ENCODE peak calls at places on chromosomes 11 and 22, in five cellular contexts. D is CD8-positive, alpha-beta T cell; Q is heart right ventricle; C is SJSA1; R is endothelial cell of umbilical vein. O is an unnamed sample. For H3K36me3, the result is how much of the 10 kb centered on the place peaks cover.

GRCh38 chr11:124746621-124747243 is 5.3 kb downstream of the VSIG2 start:
- DNase-seq in R (peak), C (peak), Q (peak), D (peak), O (peak)

GRCh38 chr22:17218341-17218740 is 894 bp downstream of the ADA2 start:
- DNase-seq in C (no peak), D (no peak), R (no peak), Q (no peak), O (no peak)

GRCh38 chr11:36431429-36432092 is 78.5 kb downstream of the TRAF6 start:
- DNase-seq in Q (no peak), D (no peak), R (peak), C (peak), O (no peak)

GRCh38 chr22:22895776-22896445 is 8.3 kb downstream of the IGLL5 start:
- DNase-seq in R (no peak), C (no peak), Q (no peak), D (no peak), O (no peak)

GRCh38 chr11:47259178-47259977 is 1.6 kb downstream of the NR1H3 start:
- DNase-seq in R (peak), D (peak), C (no peak), Q (no peak), O (peak)

GRCh38 chr11:118277312-118277711 is 13.2 kb upstream of the MPZL2 start:
- DNase-seq in Q (no peak), C (no peak), D (no peak), R (peak), O (no peak)

GRCh38 chr22:36010913-36011312 is 17.7 kb downstream of the RBFOX2 start:
- DNase-seq in R (peak), D (no peak), Q (no peak), C (peak), O (no peak)

GRCh38 chr11:112877561-112877960 is 83.7 kb upstream of the NCAM1 start:
- DNase-seq in D (no peak), R (no peak), C (no peak), Q (no peak), O (no peak)

GRCh38 chr11:37881741-37882140 is 1283.7 kb upstream of the RAG2 start:
- DNase-seq in D (no peak), Q (no peak), C (no peak), R (no peak), O (no peak)

GRCh38 chr11:59957094-59957493 is 6.7 kb upstream of the OOSP4A start:
- DNase-seq in D (no peak), Q (no peak), C (no peak), R (no peak), O (no peak)

GRCh38 chr11:63564056-63564784 is 1.0 kb upstream of the PLAAT2 start:
- DNase-seq in Q (no peak), D (no peak), R (no peak), C (no peak), O (no peak)

GRCh38 chr11:133413726-133414125 is 118.6 kb downstream of the OPCML start:
- DNase-seq in Q (no peak), D (no peak), C (no peak), R (no peak), O (no peak)

GRCh38 chr11:131253142-131253884 is 117.1 kb upstream of the NTM start:
- DNase-seq in C (no peak), D (no peak), Q (no peak), R (no peak), O (no peak)

DNA sequence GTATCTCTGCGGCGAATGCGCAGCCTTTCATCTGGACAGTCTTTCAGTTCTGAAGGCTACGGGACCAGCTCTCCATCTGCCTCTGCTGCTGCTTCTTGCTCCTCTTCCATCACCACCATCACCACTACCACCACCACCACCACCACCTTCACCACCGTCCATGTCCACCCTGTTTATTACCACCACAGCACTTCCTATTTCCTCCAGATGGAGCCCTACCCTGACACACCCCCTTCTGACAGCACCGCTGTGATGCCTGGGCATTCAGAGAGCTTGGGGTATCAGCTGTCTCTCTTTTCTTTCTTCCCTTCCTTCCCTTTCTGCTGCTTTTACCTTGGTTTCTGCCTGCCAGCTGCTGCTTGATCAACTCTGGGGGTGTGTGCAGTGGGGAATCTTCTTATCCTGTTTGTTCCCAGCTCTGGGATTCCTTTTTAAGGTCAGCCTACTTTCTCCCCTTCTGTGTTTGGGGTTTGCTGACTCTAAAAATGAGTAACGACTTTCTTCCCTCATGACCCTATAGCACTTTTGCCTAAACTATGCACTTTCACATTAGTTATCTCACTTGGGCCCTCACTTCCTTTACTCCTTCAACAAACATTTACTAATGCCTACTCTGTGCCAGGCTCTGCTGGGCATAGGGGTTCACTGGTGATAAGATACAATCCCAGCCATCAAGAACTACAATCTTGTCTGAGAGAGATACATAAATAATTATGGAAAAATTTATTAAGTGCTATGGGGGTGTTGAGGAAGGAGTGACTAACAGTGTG is 7.8 kb upstream of the RRM1 start:
- DNase-seq in Q (no peak), R (no peak), D (no peak), C (no peak), O (no peak)
- H3K36me3 ChIP-seq in Q (under half), R (under half), D (under half), C (under half), O (under half)

GRCh38 chr22:43970037-43970747 is 14.9 kb downstream of the SAMM50 start:
- DNase-seq in Q (no peak), C (no peak), D (no peak), R (no peak), O (no peak)
- H3K36me3 ChIP-seq in Q (under half), C (half or more), D (half or more), R (half or more), O (under half)

DNA sequence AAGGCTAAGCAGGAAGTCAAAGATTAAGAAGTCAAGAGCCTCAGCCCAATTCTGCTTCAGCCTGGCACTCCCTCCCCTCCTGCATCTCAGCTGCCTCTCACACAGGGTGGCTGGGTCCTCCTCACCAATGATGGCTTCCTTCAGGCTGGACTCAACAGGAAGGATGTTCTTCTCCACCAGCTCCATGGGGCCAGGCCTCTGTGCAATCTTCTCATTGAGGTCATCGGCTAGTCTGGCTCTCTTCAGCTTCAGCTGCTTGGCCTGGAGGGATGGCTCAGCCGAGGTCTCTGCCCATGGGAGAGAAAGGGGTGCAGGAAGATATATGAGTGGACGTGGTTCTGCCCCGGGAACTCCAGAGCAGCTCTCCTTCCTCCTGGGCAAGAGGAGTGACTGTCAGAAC is 59.1 kb downstream of the SGSM3 start:
- DNase-seq in R (no peak), C (no peak), D (no peak), Q (no peak), O (no peak)
- H3K36me3 ChIP-seq in R (under half), C (half or more), D (half or more), Q (under half), O (under half)

DNA sequence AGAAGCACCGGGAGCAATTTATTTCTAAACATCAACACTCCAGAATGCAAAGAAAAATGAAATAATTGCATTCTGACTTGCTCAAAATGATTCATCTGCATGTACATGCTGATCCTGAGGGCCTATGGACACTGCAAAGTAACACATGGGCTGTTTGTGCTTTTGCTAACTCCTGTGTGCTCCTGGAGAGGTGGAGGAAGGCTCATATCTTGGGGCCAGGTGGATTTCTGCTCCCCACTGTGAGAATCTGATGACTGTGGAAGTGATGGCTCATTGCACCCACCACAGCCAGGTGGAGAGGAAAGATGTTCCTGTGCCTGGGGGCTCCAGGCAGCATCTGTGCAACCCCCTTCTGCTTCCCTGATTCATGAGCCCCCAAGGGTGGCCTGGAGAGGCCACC is 202.8 kb downstream of the KIRREL3 start:
- DNase-seq in D (no peak), R (no peak), C (no peak), Q (no peak), O (no peak)
- H3K36me3 ChIP-seq in D (under half), R (under half), C (under half), Q (under half), O (under half)